ENCODE peak calls at places on chromosomes 13 and 19, in five cellular contexts. B, D, Q, N and A are unnamed samples.

GRCh38 chr13:28655566-28655965 is 3.4 kb upstream of the POMP start:
- DNase-seq in Q (no peak), B (no peak), N (no peak), D (no peak), A (no peak)

GRCh38 chr19:50512999-50513745 is 541 bp downstream of the ASPDH start:
- DNase-seq in B (no peak), Q (no peak), D (no peak), N (no peak), A (no peak)

GRCh38 chr13:78981913-78982312 is 323.0 kb upstream of the OBI1 start:
- DNase-seq in D (no peak), N (no peak), Q (no peak), B (no peak), A (no peak)

GRCh38 chr13:98184796-98185195 is 7.7 kb upstream of the RNF113B start:
- DNase-seq in D (no peak), B (no peak), N (no peak), Q (no peak), A (no peak)

GRCh38 chr13:102045713-102046112 is 356.1 kb downstream of the FGF14 start:
- DNase-seq in B (no peak), N (no peak), D (no peak), Q (no peak), A (no peak)

GRCh38 chr19:39497850-39498261 is 891 bp upstream of the DLL3 start:
- DNase-seq in D (no peak), B (no peak), N (no peak), Q (peak), A (peak)

GRCh38 chr19:21463449-21464105 is 41.8 kb upstream of the ZNF429 start:
- DNase-seq in B (peak), N (peak), D (no peak), Q (peak), A (no peak)

GRCh38 chr19:12603714-12604113 is 6.9 kb downstream of the ZNF490 start:
- DNase-seq in N (no peak), Q (peak), B (peak), D (no peak), A (no peak)

GRCh38 chr13:108947551-108948030 is 318.2 kb downstream of the MYO16 start:
- DNase-seq in D (no peak), Q (no peak), B (no peak), N (no peak), A (no peak)

GRCh38 chr19:9847087-9847671 is 12.1 kb downstream of the PIN1 start:
- DNase-seq in B (peak), D (peak), N (peak), Q (peak), A (no peak)

GRCh38 chr19:18203408-18203862 is 407 bp downstream of the RAB3A start:
- DNase-seq in D (peak), N (no peak), B (no peak), Q (no peak), A (no peak)

GRCh38 chr13:100828226-100828625 is 153.6 kb upstream of the TMTC4 start:
- DNase-seq in Q (no peak), N (no peak), B (no peak), D (no peak), A (no peak)

GRCh38 chr13:75339635-75340374 is 142.2 kb downstream of the TBC1D4 start:
- DNase-seq in Q (no peak), D (no peak), N (no peak), B (no peak), A (no peak)

GRCh38 chr19:15439821-15440641 is 9.7 kb downstream of the WIZ start:
- DNase-seq in D (no peak), B (no peak), Q (no peak), N (no peak), A (no peak)

GRCh38 chr19:5078666-5079409 is 109.9 kb downstream of the KDM4B start:
- DNase-seq in D (no peak), N (no peak), B (no peak), Q (no peak), A (no peak)

GRCh38 chr19:9945319-9945966 is 9.1 kb upstream of the OLFM2 start:
- DNase-seq in N (peak), D (no peak), B (no peak), Q (no peak), A (no peak)

GRCh38 chr13:26996965-26997752 is 174.5 kb downstream of the USP12 start:
- DNase-seq in N (no peak), D (no peak), Q (peak), B (no peak), A (peak)

GRCh38 chr19:7348587-7349230 is at the start of gene ARHGEF18:
- DNase-seq in B (no peak), D (peak), Q (peak), N (no peak), A (peak)

GRCh38 chr13:36353001-36353400 is 6.8 kb upstream of the SPART start:
- DNase-seq in D (no peak), N (no peak), Q (no peak), B (no peak), A (no peak)